ENCODE peak calls at places on chromosomes 5 and 9, in five cellular contexts. One of them, this sample, is unnamed.

GRCh38 chr5:2686296-2686695 is 65.2 kb downstream of the IRX2 start:
- DNase-seq in dermis blood vessel endothelial cell: no peak
- DNase-seq in AG20443: no peak
- DNase-seq in G401: no peak
- DNase-seq in endothelial cell: no peak
- DNase-seq in this sample: no peak

GRCh38 chr9:128390813-128391711 is 19.9 kb downstream of the URM1 start:
- DNase-seq in endothelial cell: no peak
- DNase-seq in dermis blood vessel endothelial cell: no peak
- DNase-seq in AG20443: no peak
- DNase-seq in G401: no peak
- DNase-seq in this sample: no peak

GRCh38 chr9:38145526-38146053 is 76.6 kb upstream of the SHB start:
- DNase-seq in AG20443: no peak
- DNase-seq in endothelial cell: no peak
- DNase-seq in G401: no peak
- DNase-seq in dermis blood vessel endothelial cell: no peak
- DNase-seq in this sample: no peak

GRCh38 chr9:33230756-33231691 is 8.9 kb upstream of the SPINK4 start:
- DNase-seq in AG20443: no peak
- DNase-seq in endothelial cell: no peak
- DNase-seq in dermis blood vessel endothelial cell: no peak
- DNase-seq in G401: no peak
- DNase-seq in this sample: no peak

GRCh38 chr5:179319741-179320281 is 25.4 kb downstream of the ADAMTS2 start:
- DNase-seq in endothelial cell: no peak
- DNase-seq in dermis blood vessel endothelial cell: no peak
- DNase-seq in AG20443: peak; percentile 47
- DNase-seq in G401: peak; percentile 16
- DNase-seq in this sample: no peak

GRCh38 chr5:34626036-34626435 is 30.1 kb upstream of the RAI14 start:
- DNase-seq in G401: no peak
- DNase-seq in endothelial cell: no peak
- DNase-seq in dermis blood vessel endothelial cell: peak; percentile 90
- DNase-seq in AG20443: no peak
- DNase-seq in this sample: peak; percentile 69

GRCh38 chr5:96582343-96582742 is 79.8 kb upstream of the CAST start:
- DNase-seq in endothelial cell: no peak
- DNase-seq in dermis blood vessel endothelial cell: peak; percentile 65
- DNase-seq in G401: peak; percentile 22
- DNase-seq in AG20443: peak; percentile 24
- DNase-seq in this sample: no peak

GRCh38 chr9:120438111-120438510 is 141.9 kb downstream of the CDK5RAP2 start:
- DNase-seq in G401: no peak
- DNase-seq in dermis blood vessel endothelial cell: peak; percentile 69
- DNase-seq in AG20443: no peak
- DNase-seq in endothelial cell: no peak
- DNase-seq in this sample: no peak

GRCh38 chr9:129776938-129777768 is 24.3 kb upstream of the PTGES start:
- DNase-seq in dermis blood vessel endothelial cell: peak; percentile 89
- DNase-seq in endothelial cell: no peak
- DNase-seq in AG20443: peak; percentile 97
- DNase-seq in G401: peak; percentile 76
- DNase-seq in this sample: peak; percentile 100

GRCh38 chr5:130400091-130400490 is 495.8 kb downstream of the CHSY3 start:
- DNase-seq in G401: no peak
- DNase-seq in AG20443: peak; percentile 24
- DNase-seq in endothelial cell: no peak
- DNase-seq in dermis blood vessel endothelial cell: peak; percentile 6
- DNase-seq in this sample: peak; percentile 74

GRCh38 chr5:152066760-152067159 is 142.1 kb upstream of the GLRA1 start:
- DNase-seq in dermis blood vessel endothelial cell: no peak
- DNase-seq in endothelial cell: no peak
- DNase-seq in AG20443: no peak
- DNase-seq in G401: no peak
- DNase-seq in this sample: no peak

GRCh38 chr5:112895682-112896081 is 26.3 kb downstream of the REEP5 start:
- DNase-seq in endothelial cell: no peak
- DNase-seq in dermis blood vessel endothelial cell: no peak
- DNase-seq in G401: no peak
- DNase-seq in AG20443: no peak
- DNase-seq in this sample: no peak

GRCh38 chr5:10233505-10233904 is 16.2 kb downstream of the ATPSCKMT start:
- DNase-seq in dermis blood vessel endothelial cell: peak; percentile 73
- DNase-seq in endothelial cell: peak; percentile 52
- DNase-seq in AG20443: peak; percentile 81
- DNase-seq in G401: peak; percentile 9
- DNase-seq in this sample: no peak

GRCh38 chr9:1460143-1460769 is 410.1 kb downstream of the DMRT2 start:
- DNase-seq in G401: no peak
- DNase-seq in endothelial cell: peak; percentile 28
- DNase-seq in dermis blood vessel endothelial cell: no peak
- DNase-seq in AG20443: peak; percentile 16
- DNase-seq in this sample: no peak

GRCh38 chr9:129312251-129312650 is 134.2 kb upstream of the IER5L start:
- DNase-seq in G401: no peak
- DNase-seq in dermis blood vessel endothelial cell: no peak
- DNase-seq in AG20443: no peak
- DNase-seq in endothelial cell: no peak
- DNase-seq in this sample: no peak

GRCh38 chr9:100601216-100601615 is 23.3 kb downstream of the CAVIN4 start:
- DNase-seq in dermis blood vessel endothelial cell: peak; percentile 75
- DNase-seq in endothelial cell: peak; percentile 75
- DNase-seq in AG20443: peak; percentile 73
- DNase-seq in G401: peak; percentile 38
- DNase-seq in this sample: peak; percentile 57